ENCODE peak calls at places on chromosomes 13 and 19, in five cellular contexts. Y is stomach, O is body of pancreas, B is Peyer's patch, M is breast epithelium. J is an unnamed sample.

GRCh38 chr13:80141114-80141849 is 199.6 kb downstream of the SPRY2 start:
- DNase-seq in Y (peak; percentile 36), O (peak; percentile 37), B (no peak), M (no peak), J (no peak)

GRCh38 chr19:44809856-44810554 is 1.1 kb downstream of the BCAM start:
- DNase-seq in Y (no peak), O (no peak), B (no peak), M (no peak), J (no peak)

GRCh38 chr19:51421229-51422052 is 4.0 kb upstream of the SIGLEC10 start:
- DNase-seq in Y (no peak), O (no peak), B (no peak), M (no peak), J (no peak)

GRCh38 chr13:113835461-113836274 is 28.2 kb downstream of the GAS6 start:
- DNase-seq in Y (no peak), O (no peak), B (no peak), M (no peak), J (no peak)

GRCh38 chr19:43634877-43635560 is 4.6 kb downstream of the CADM4 start:
- DNase-seq in Y (no peak), O (no peak), B (no peak), M (no peak), J (no peak)

GRCh38 chr13:95643471-95643813 is 1.1 kb downstream of the DZIP1 start:
- DNase-seq in Y (no peak), O (no peak), B (no peak), M (no peak), J (no peak)

GRCh38 chr13:113992276-113993005 is 18.6 kb upstream of the C13orf46 start:
- DNase-seq in Y (no peak), O (no peak), B (no peak), M (no peak), J (no peak)

GRCh38 chr13:85298387-85298924 is 500.8 kb downstream of the SLITRK6 start:
- DNase-seq in Y (no peak), O (no peak), B (no peak), M (no peak), J (no peak)

GRCh38 chr19:461664-462551 is 1.1 kb upstream of the SHC2 start:
- DNase-seq in Y (peak; percentile 78), O (peak; percentile 93), B (peak; percentile 71), M (no peak), J (peak; percentile 53)

GRCh38 chr13:69828527-69828926 is 279.1 kb upstream of the ATXN8OS start:
- DNase-seq in Y (no peak), O (no peak), B (no peak), M (no peak), J (no peak)

GRCh38 chr19:33895366-33895765 is 98.7 kb downstream of the KCTD15 start:
- DNase-seq in Y (no peak), O (no peak), B (no peak), M (no peak), J (no peak)

GRCh38 chr13:112792511-112792910 is 102.7 kb downstream of the ATP11A start:
- DNase-seq in Y (peak; percentile 17), O (no peak), B (no peak), M (no peak), J (no peak)

GRCh38 chr13:27620377-27621115 is at the start of gene LNX2:
- DNase-seq in Y (peak; percentile 99), O (peak; percentile 99), B (peak; percentile 99), M (peak; percentile 99), J (peak; percentile 99)

GRCh38 chr19:18379803-18380747 is 5.9 kb upstream of the GDF15 start:
- DNase-seq in Y (peak; percentile 90), O (peak; percentile 98), B (peak; percentile 90), M (peak; percentile 94), J (peak; percentile 94)

GRCh38 chr13:40916207-40916998 is 102.7 kb downstream of the ELF1 start:
- DNase-seq in Y (no peak), O (no peak), B (no peak), M (no peak), J (no peak)

GRCh38 chr19:13055213-13056051 is 47.2 kb downstream of the LYL1 start:
- DNase-seq in Y (peak; percentile 52), O (peak; percentile 69), B (no peak), M (peak; percentile 72), J (no peak)

GRCh38 chr19:40143612-40144011 is 47.6 kb upstream of the MAP3K10 start:
- DNase-seq in Y (no peak), O (no peak), B (peak; percentile 57), M (no peak), J (no peak)

GRCh38 chr13:46639033-46639981 is 86.3 kb downstream of the LRCH1 start:
- DNase-seq in Y (no peak), O (no peak), B (no peak), M (no peak), J (no peak)

GRCh38 chr13:97276862-97277269 is 54.7 kb downstream of the MBNL2 start:
- DNase-seq in Y (no peak), O (no peak), B (no peak), M (no peak), J (no peak)

GRCh38 chr19:40466219-40467006 is at the start of gene SPTBN4:
- DNase-seq in Y (no peak), O (peak; percentile 38), B (peak; percentile 54), M (peak; percentile 65), J (no peak)

GRCh38 chr19:7527516-7528191 is 5.2 kb downstream of the MCOLN1 start:
- DNase-seq in Y (no peak), O (no peak), B (no peak), M (no peak), J (no peak)

GRCh38 chr13:26653310-26653709 is 95.8 kb downstream of the WASF3 start:
- DNase-seq in Y (no peak), O (no peak), B (no peak), M (no peak), J (no peak)

GRCh38 chr13:107563099-107563925 is 652.0 kb downstream of the LIG4 start:
- DNase-seq in Y (no peak), O (no peak), B (no peak), M (no peak), J (no peak)

GRCh38 chr13:106095919-106096318 is 439.5 kb downstream of the EFNB2 start:
- DNase-seq in Y (no peak), O (no peak), B (no peak), M (no peak), J (peak; percentile 36)
- TF ChIP-seq POLR2A in Y (no peak), O (no peak), B (no peak), M (no peak), J (no peak)

GRCh38 chr13:99496322-99497142 is 4.7 kb upstream of the TM9SF2 start:
- DNase-seq in Y (peak; percentile 81), O (peak; percentile 32), B (peak; percentile 89), M (no peak), J (peak; percentile 20)
- TF ChIP-seq POLR2A in Y (no peak), O (no peak), B (peak; percentile 29), M (no peak), J (no peak)

GRCh38 chr19:2333807-2334211 is 5.3 kb downstream of the SPPL2B start:
- DNase-seq in Y (no peak), O (no peak), B (no peak), M (no peak), J (no peak)

GRCh38 chr19:2333027-2333806 is 4.7 kb downstream of the SPPL2B start:
- DNase-seq in Y (peak; percentile 45), O (peak; percentile 70), B (no peak), M (no peak), J (no peak)

GRCh38 chr19:2330632-2331284 is 2.3 kb downstream of the SPPL2B start:
- DNase-seq in Y (peak; percentile 74), O (peak; percentile 78), B (peak; percentile 93), M (no peak), J (no peak)

GRCh38 chr19:2331601-2332246 is 3.2 kb downstream of the SPPL2B start:
- DNase-seq in Y (no peak), O (no peak), B (no peak), M (no peak), J (no peak)

GRCh38 chr19:2332341-2333026 is 4.0 kb downstream of the SPPL2B start:
- DNase-seq in Y (no peak), O (no peak), B (peak; percentile 92), M (no peak), J (no peak)
- TF ChIP-seq POLR2A in Y (no peak), O (no peak), B (no peak), M (no peak), J (no peak)

GRCh38 chr19:29943615-29944014 is 1.6 kb downstream of the URI1 start:
- DNase-seq in Y (no peak), O (no peak), B (no peak), M (no peak), J (no peak)

GRCh38 chr19:29940971-29941585 is 961 bp upstream of the URI1 start:
- DNase-seq in Y (no peak), O (no peak), B (no peak), M (no peak), J (no peak)

GRCh38 chr19:29939628-29940027 is 2.4 kb upstream of the URI1 start:
- DNase-seq in Y (no peak), O (no peak), B (no peak), M (no peak), J (no peak)

GRCh38 chr19:29942404-29943261 is 594 bp downstream of the URI1 start:
- DNase-seq in Y (peak; percentile 71), O (peak; percentile 73), B (peak; percentile 90), M (no peak), J (peak; percentile 53)

DNA sequence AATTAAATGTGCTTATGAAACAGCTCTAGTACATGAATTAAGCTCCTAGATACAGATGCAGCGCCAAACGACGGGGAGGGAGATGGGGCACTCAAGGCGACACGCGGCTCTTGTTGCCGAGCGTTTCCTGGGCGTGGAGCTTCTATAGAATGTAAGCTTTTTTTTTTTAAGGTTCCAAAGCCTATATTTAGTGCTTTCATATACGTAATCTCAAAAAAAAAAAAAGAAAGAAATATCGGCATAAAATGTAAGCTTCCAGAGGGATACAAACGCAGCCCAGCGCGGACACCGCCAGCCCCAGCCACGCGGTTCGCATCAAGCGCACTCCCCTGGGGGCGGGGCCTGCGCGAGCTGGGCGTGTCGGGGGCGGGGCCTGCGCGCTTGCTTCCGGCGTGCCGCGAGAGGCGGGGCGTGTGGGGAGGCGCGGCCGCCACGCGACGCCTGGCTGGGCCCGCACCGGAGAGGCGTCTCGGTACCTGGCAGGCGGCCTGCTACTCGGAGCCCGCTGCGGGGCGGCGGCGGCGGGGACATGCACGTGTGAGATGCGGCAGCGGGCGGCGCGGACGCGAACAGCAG is at the start of gene URI1:
- DNase-seq in Y (peak; percentile 93), O (peak; percentile 95), B (peak; percentile 96), M (peak; percentile 92), J (peak; percentile 89)
- TF ChIP-seq POLR2A in Y (no peak), O (no peak), B (peak; percentile 61), M (no peak), J (peak; percentile 64)

DNA sequence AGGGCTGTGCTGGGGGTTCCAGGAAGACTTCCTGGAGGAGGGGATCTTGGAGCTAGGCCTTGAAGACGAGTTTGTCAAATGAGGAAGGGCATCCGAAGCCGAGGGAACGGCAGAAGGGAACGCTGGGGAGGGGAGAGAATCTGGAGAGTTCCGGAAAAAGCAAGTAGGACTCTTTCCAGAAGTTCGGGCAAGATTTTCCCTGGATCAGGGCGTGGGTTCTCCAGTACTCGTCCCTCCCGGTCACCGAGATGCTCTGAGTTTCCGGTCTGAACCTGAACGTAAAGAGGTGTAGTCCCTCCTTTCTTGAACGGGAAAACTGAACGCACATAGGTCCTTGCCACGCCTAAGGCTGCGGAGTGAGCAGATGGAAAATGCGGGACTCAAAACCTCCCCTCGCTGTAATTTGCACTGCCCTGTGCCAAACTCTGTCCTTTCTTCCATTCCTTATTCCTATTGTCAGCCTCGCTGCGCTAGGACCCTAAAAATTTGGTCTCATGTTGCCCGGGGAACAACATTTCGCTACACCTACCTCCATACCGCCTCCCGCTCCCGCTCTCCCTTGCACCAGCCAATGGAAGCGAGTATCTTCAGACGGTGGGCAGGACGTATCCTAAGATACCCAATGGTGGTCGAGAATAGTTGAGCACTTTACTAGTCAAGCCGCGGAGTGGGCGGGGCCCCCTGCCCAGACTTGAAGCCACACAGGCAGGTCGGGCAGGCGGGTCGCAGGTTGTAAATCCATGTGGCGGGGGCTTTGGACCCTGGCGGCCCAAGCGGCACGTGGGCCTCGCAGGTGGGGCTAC is at the start of gene GTPBP3:
- DNase-seq in Y (peak; percentile 98), O (peak; percentile 99), B (peak; percentile 99), M (peak; percentile 97), J (peak; percentile 98)
- TF ChIP-seq POLR2A in Y (no peak), O (no peak), B (peak; percentile 47), M (no peak), J (peak; percentile 45)